ENCODE peak calls at places on chromosomes 13 and 19, in five cellular contexts. Y is GM23338; K is tibial nerve; B is stimulated activated CD8-positive, alpha-beta memory T cell treated with anti-CD3 and anti-CD28 coated beads, Interleukin-12 subunit alpha, Interleukin-12 subunit beta, amount 100 ng/mL, for 1 hour; I is breast epithelium. J is an unnamed sample.
A peak's percentile ranks its signal among the peaks of the same experiment; 100 is the strongest.

GRCh38 chr19:5487222-5487621 is 32.0 kb downstream of the ZNRF4 start:
- DNase-seq in Y (no peak), K (no peak), B (no peak), I (no peak), J (no peak)

GRCh38 chr13:113951246-113951999 is 22.5 kb downstream of the C13orf46 start:
- DNase-seq in B (no peak), K (peak; percentile 85), Y (peak; percentile 79), I (peak; percentile 86), J (no peak)

GRCh38 chr19:19744641-19745040 is 11.7 kb upstream of the ZNF14 start:
- DNase-seq in K (no peak), Y (no peak), I (no peak), B (no peak), J (no peak)

GRCh38 chr19:1261863-1262686 is 7.1 kb upstream of the CIRBP start:
- DNase-seq in K (peak; percentile 41), I (peak; percentile 91), B (no peak), Y (no peak), J (peak; percentile 84)

GRCh38 chr13:112355274-112355843 is 20.8 kb upstream of the SPACA7 start:
- DNase-seq in B (no peak), I (no peak), K (no peak), Y (no peak), J (no peak)

GRCh38 chr13:113625965-113626661 is 31.9 kb downstream of the ATP4B start:
- DNase-seq in I (no peak), B (no peak), K (no peak), Y (no peak), J (peak; percentile 54)

GRCh38 chr13:110388141-110388943 is 81.3 kb downstream of the COL4A2 start:
- DNase-seq in B (no peak), Y (peak; percentile 33), I (peak; percentile 50), K (no peak), J (peak; percentile 89)

GRCh38 chr19:50994129-50994528 is 7.3 kb downstream of the KLK8 start:
- DNase-seq in I (no peak), Y (no peak), B (no peak), K (no peak), J (peak; percentile 33)

GRCh38 chr19:47381121-47381520 is 32.0 kb downstream of the DHX34 start:
- DNase-seq in K (no peak), I (no peak), B (no peak), Y (no peak), J (no peak)

GRCh38 chr19:39737929-39738328 is at the start of gene CLC:
- DNase-seq in I (no peak), B (no peak), K (no peak), Y (no peak), J (no peak)

GRCh38 chr19:55261671-55262126 is 2.9 kb upstream of the PPP6R1 start:
- DNase-seq in Y (peak; percentile 77), K (no peak), I (no peak), B (no peak), J (no peak)

GRCh38 chr19:1998712-1999708 is 16.5 kb downstream of the BTBD2 start:
- DNase-seq in I (no peak), B (no peak), K (no peak), Y (no peak), J (no peak)

GRCh38 chr19:19460761-19461265 is 54.5 kb downstream of the TSSK6 start:
- DNase-seq in Y (peak; percentile 76), B (peak; percentile 40), K (peak; percentile 33), I (peak; percentile 30), J (no peak)

GRCh38 chr19:2254052-2254872 is 2.0 kb downstream of the JSRP1 start:
- DNase-seq in I (no peak), B (no peak), Y (peak; percentile 89), K (no peak), J (no peak)